ENCODE peak calls at places on chromosomes 16 and 17, in six cellular contexts. T is cardiac fibroblast, C is endothelial cell, B is lower leg skin, Q is B cell, L is tibial nerve. U is an unnamed sample.

GRCh38 chr17:72258711-72259110 is 137.9 kb downstream of the SOX9 start:
- DNase-seq in T (no peak), C (peak), B (no peak), Q (no peak), L (no peak), U (no peak)

GRCh38 chr17:29630630-29631193 is 8.0 kb upstream of the CORO6 start:
- DNase-seq in T (no peak), C (no peak), B (no peak), Q (no peak), L (no peak), U (no peak)

GRCh38 chr16:68760671-68761275 is 23.7 kb downstream of the CDH1 start:
- DNase-seq in T (peak), C (no peak), B (no peak), Q (no peak), L (no peak), U (peak)

GRCh38 chr17:67994827-67995567 is 1.3 kb downstream of the C17orf58 start:
- DNase-seq in T (peak), C (no peak), B (no peak), Q (peak), L (no peak), U (peak)

GRCh38 chr16:66412182-66412581 is 14.9 kb upstream of the BEAN1 start:
- DNase-seq in T (no peak), C (no peak), B (no peak), Q (no peak), L (no peak), U (no peak)

GRCh38 chr16:3485097-3485470 is 10.2 kb downstream of the C16orf90 start:
- DNase-seq in T (no peak), C (no peak), B (no peak), Q (no peak), L (no peak), U (no peak)

GRCh38 chr16:47523342-47524006 is 62.3 kb downstream of the PHKB start:
- DNase-seq in T (no peak), C (no peak), B (no peak), Q (peak), L (no peak), U (no peak)

GRCh38 chr16:69443809-69444611 is 19.6 kb downstream of the CYB5B start:
- DNase-seq in T (peak), C (no peak), B (peak), Q (peak), L (peak), U (no peak)

GRCh38 chr17:34826332-34826731 is 134.9 kb downstream of the CCT6B start:
- DNase-seq in T (no peak), C (no peak), B (no peak), Q (no peak), L (no peak), U (no peak)

GRCh38 chr16:8271344-8271743 is 319.0 kb downstream of the TMEM114 start:
- DNase-seq in T (no peak), C (no peak), B (no peak), Q (no peak), L (no peak), U (no peak)

GRCh38 chr17:50634123-50634914 is at the start of gene ABCC3:
- DNase-seq in T (peak), C (no peak), B (peak), Q (no peak), L (no peak), U (peak)

GRCh38 chr16:17304124-17304813 is 166.5 kb downstream of the XYLT1 start:
- DNase-seq in T (no peak), C (no peak), B (no peak), Q (no peak), L (no peak), U (no peak)

GRCh38 chr17:67992541-67993152 is 3.6 kb downstream of the C17orf58 start:
- DNase-seq in T (no peak), C (no peak), B (no peak), Q (no peak), L (no peak), U (no peak)

GRCh38 chr16:18958621-18959578 is 24.8 kb upstream of the TMC7 start:
- DNase-seq in T (peak), C (no peak), B (no peak), Q (no peak), L (no peak), U (no peak)

GRCh38 chr16:289395-289997 is 6.5 kb downstream of the PDIA2 start:
- DNase-seq in T (no peak), C (no peak), B (no peak), Q (no peak), L (no peak), U (no peak)

GRCh38 chr16:14486520-14487303 is 143.3 kb downstream of the PARN start:
- DNase-seq in T (peak), C (no peak), B (peak), Q (no peak), L (peak), U (peak)

GRCh38 chr17:19448341-19449268 is 37.6 kb downstream of the RNF112 start:
- DNase-seq in T (peak), C (no peak), B (no peak), Q (no peak), L (peak), U (peak)

GRCh38 chr16:48057085-48057484 is 98.7 kb downstream of the ABCC12 start:
- DNase-seq in T (no peak), C (no peak), B (no peak), Q (no peak), L (no peak), U (no peak)

GRCh38 chr16:22844426-22844825 is 30.5 kb downstream of the HS3ST2 start:
- DNase-seq in T (no peak), C (no peak), B (no peak), Q (no peak), L (no peak), U (no peak)

GRCh38 chr16:22848451-22848850 is 34.5 kb downstream of the HS3ST2 start:
- DNase-seq in T (no peak), C (no peak), B (peak), Q (no peak), L (no peak), U (peak)

GRCh38 chr16:22847100-22847499 is 33.1 kb downstream of the HS3ST2 start:
- DNase-seq in T (no peak), C (no peak), B (no peak), Q (no peak), L (no peak), U (no peak)

GRCh38 chr16:22847690-22848089 is 33.7 kb downstream of the HS3ST2 start:
- DNase-seq in T (no peak), C (no peak), B (no peak), Q (no peak), L (no peak), U (no peak)

DNA sequence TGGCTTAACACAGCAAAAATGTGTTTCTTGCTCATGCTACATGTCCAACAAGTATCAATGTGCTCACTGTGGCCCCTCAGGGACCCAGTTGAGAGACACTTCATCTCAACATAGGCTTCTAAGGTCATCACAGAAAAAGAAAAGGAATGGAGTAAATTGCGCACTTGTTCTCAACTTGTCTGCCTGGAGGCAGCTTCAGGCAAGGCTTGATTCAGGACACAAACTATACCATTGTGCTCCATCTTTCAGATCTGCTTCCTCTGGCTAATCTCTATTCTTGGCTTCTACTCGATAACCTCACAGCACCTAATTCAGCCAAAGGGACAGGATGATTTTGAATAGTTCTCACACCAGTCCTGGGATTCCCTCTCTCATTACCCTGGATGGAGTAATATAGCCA is 35.6 kb downstream of the HS3ST2 start:
- DNase-seq in T (no peak), C (no peak), B (no peak), Q (no peak), L (no peak), U (no peak)
- TF ChIP-seq CTCF in T (no peak), C (no peak), B (no peak), Q (no peak), L (no peak), U (no peak)

DNA sequence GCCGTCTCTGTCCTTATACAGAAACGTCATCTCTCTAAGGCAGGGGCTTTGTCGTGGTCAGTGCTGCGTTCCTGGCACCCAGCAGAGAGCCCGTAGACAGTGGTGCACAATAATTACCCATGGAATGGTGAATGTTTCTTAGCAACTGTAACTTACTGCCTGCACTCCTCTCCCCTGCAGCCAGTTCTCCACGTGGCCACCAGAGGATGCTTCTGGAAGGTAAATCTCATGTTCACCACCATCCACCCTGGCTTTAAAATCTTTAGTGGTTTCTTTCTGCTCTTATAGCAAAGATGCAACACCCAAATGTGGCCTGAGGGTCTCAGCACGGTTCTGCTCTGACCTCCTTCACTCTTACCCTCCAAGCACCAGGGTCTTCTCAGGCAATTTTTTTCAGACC is 150.8 kb downstream of the GRIN2A start:
- DNase-seq in T (no peak), C (no peak), B (no peak), Q (no peak), L (no peak), U (no peak)
- TF ChIP-seq CTCF in T (no peak), C (no peak), B (no peak), Q (no peak), L (no peak), U (no peak)

GRCh38 chr16:27246439-27246838 is 22.1 kb downstream of the NSMCE1 start:
- DNase-seq in T (no peak), C (no peak), B (peak), Q (no peak), L (no peak), U (no peak)
- TF ChIP-seq CTCF in T (no peak), C (no peak), B (no peak), Q (no peak), L (no peak), U (no peak)

GRCh38 chr17:6446516-6447100 is 2.4 kb downstream of the PIMREG start:
- DNase-seq in T (no peak), C (no peak), B (no peak), Q (no peak), L (no peak), U (no peak)

GRCh38 chr17:6448473-6448872 is 4.2 kb downstream of the PIMREG start:
- DNase-seq in T (no peak), C (no peak), B (no peak), Q (no peak), L (no peak), U (no peak)

GRCh38 chr17:6450926-6451717 is 6.9 kb downstream of the PIMREG start:
- DNase-seq in T (no peak), C (no peak), B (no peak), Q (no peak), L (no peak), U (no peak)

GRCh38 chr17:6452471-6453266 is 8.4 kb downstream of the PIMREG start:
- DNase-seq in T (no peak), C (no peak), B (no peak), Q (no peak), L (no peak), U (no peak)

DNA sequence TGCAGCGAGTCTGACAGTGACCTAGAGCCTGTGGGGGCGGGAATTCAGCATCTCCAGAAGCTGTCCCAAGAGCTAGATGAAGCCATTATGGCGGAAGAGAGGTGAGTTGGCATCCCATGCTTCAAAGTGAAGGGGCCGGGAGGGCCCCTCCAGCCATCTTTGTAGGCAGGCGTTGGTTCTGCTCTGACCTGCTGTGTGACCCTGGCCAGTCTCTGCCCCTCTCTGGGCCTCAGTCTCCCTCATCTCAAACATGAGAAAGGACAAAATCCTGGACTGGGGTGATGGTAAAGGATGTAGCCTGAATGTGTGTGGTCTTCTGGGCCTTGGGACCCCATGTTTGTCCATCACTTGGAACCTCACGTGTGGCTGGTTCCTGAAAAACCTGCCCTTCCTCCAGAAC is 5.1 kb downstream of the PIMREG start:
- DNase-seq in T (no peak), C (no peak), B (no peak), Q (no peak), L (no peak), U (no peak)
- TF ChIP-seq CTCF in T (no peak), C (no peak), B (no peak), Q (no peak), L (no peak), U (no peak)

GRCh38 chr17:46979023-46979870 is at the start of gene RPRML:
- DNase-seq in T (no peak), C (peak), B (no peak), Q (peak), L (no peak), U (no peak)

GRCh38 chr17:46977348-46977747 is 1.7 kb downstream of the RPRML start:
- DNase-seq in T (no peak), C (peak), B (no peak), Q (no peak), L (no peak), U (peak)

GRCh38 chr17:46977750-46978488 is 1.1 kb downstream of the RPRML start:
- DNase-seq in T (no peak), C (no peak), B (no peak), Q (no peak), L (no peak), U (no peak)

GRCh38 chr17:46976626-46977270 is 2.3 kb downstream of the RPRML start:
- DNase-seq in T (no peak), C (no peak), B (no peak), Q (no peak), L (no peak), U (no peak)

GRCh38 chr17:46978489-46979022 is 497 bp downstream of the RPRML start:
- DNase-seq in T (no peak), C (peak), B (no peak), Q (peak), L (no peak), U (no peak)
- TF ChIP-seq CTCF in T (no peak), C (no peak), B (no peak), Q (no peak), L (no peak), U (no peak)

GRCh38 chr16:88535181-88535856 is 34.9 kb upstream of the ZC3H18 start:
- DNase-seq in T (no peak), C (no peak), B (no peak), Q (no peak), L (no peak), U (no peak)

GRCh38 chr16:88532434-88533241 is 37.6 kb upstream of the ZC3H18 start:
- DNase-seq in T (no peak), C (no peak), B (no peak), Q (no peak), L (no peak), U (no peak)

GRCh38 chr16:88534731-88535141 is 35.5 kb upstream of the ZC3H18 start:
- DNase-seq in T (peak), C (no peak), B (no peak), Q (peak), L (no peak), U (peak)

GRCh38 chr16:88533381-88533831 is 36.8 kb upstream of the ZC3H18 start:
- DNase-seq in T (peak), C (no peak), B (no peak), Q (no peak), L (no peak), U (no peak)

GRCh38 chr16:88533945-88534641 is 36.1 kb upstream of the ZC3H18 start:
- DNase-seq in T (peak), C (peak), B (peak), Q (peak), L (peak), U (peak)
- TF ChIP-seq CTCF in T (no peak), C (no peak), B (no peak), Q (no peak), L (no peak), U (no peak)

DNA sequence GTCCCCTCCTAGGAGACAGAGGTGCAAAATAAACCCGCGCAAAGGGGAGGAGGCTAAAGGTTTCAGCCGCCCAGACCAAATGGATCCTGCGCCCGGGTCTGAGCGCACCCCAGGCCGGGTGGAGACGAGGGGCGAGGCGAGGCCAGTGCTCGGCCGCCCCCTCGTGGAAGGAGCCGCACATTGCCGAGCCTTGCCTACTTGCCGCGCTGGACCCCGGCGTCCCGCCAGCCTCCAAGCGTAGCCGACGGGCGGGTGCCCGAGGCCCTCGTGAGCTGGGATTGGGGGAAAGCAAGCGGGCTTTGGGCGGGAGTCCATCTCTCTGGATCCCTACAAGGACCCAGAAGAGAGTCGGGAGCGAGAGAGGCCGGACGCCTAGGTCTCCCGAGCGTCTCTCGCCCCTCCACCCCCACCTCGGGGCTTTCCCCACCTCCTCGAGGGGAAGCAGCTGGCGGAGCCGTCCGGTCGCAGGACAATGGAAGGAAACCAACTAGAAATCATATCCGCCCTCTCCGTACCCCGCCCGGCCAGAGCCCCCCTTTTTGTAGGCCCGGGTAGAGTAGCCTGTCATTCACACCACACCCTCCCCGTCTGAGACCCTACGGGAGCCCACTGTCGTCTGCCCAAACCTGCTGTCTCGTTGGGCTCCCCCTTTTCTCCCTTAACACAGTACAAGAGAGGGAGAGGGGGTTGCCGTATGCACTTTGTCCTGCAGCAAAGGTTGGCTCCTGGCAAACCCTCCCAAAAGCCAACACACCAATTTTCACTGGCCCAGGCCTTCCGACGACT is 664 bp upstream of the BCL6B start:
- DNase-seq in T (peak), C (peak), B (peak), Q (peak), L (peak), U (peak)
- TF ChIP-seq CTCF in T (peak), C (peak), B (no peak), Q (peak), L (peak), U (peak)

DNA sequence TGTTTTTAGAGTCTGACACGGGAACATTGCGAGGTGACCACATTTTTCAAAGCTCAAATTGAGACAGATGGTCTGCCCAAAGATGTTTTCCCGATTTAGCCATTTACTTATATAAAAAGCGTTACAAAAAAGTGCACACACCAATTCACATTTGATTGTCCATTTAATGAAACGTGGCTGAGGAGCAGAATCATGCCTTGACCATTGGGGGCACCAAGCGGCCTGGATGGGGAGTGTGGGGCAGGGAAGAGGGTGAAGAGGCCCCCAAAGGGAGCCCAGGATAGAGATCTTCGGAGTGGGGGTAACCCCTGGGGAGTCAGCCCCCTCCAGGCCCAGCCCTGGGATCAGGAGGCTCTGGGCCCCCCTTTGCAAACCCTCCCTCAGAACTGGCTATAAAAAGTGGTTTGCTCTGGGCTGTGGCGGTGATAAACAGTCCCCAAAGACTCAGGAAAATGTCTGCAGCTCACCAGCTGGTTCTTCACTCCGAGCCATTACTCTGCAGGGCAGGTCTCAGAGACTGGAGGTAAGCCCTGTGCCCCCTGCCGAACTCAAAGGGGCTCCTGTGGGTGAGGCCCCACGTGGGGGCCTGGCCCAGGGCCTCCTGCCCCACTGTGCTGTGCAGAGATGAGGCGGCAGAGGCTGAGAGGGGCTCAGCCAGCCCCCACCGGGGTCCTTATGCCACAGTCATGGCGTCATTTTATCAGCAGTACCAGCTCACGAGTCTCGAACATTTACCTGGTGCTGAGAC is 105.9 kb upstream of the SEC14L1 start:
- DNase-seq in T (no peak), C (no peak), B (no peak), Q (no peak), L (no peak), U (no peak)
- TF ChIP-seq CTCF in T (no peak), C (no peak), B (no peak), Q (no peak), L (no peak), U (no peak)

DNA sequence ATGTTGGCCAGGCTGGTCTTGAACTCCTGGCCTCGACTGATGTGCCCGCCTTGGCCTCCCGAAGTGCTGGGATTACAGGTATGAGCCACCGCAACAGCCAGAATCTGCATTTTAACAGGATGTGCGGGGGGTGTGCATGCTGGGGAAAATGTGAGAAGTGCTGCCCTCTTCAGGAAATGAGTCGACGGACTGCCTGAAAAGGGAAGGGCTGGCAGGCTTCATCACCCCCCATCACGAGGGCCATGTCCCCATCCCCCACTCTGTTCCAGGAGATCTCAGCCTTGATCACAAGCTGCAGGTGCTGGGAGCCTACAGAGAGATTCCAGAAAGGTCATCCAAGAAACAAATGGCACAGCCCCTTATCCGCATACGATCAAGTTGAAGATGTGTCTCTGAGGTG is 195.3 kb upstream of the RPL38 start:
- DNase-seq in T (no peak), C (peak), B (no peak), Q (no peak), L (no peak), U (peak)
- TF ChIP-seq CTCF in T (no peak), C (peak), B (no peak), Q (no peak), L (no peak), U (no peak)